ENCODE peak calls at places on chromosomes 3 and 15, in seven cellular contexts. C is effector CD4-positive, alpha-beta T cell; Y is cerebellum; Z is stimulated activated CD8-positive, alpha-beta memory T cell treated with anti-CD3 and anti-CD28 coated beads, Interleukin-4, amount 100 ng/mL, for 1 hour; K is KBM-7; S is small intestine; P is NCI-H510A treated with DMSO at 0.1 percent for 48 hours. B is an unnamed sample.

GRCh38 chr3:157981819-157982218 is 124.4 kb downstream of the SHOX2 start:
- DNase-seq in C (no peak), Y (no peak), Z (no peak), K (no peak), S (no peak), P (peak; percentile 20), B (peak; percentile 18)

GRCh38 chr15:38130739-38131498 is 121.7 kb upstream of the SPRED1 start:
- DNase-seq in C (no peak), Y (no peak), Z (no peak), K (peak; percentile 86), S (peak; percentile 13), P (no peak), B (peak; percentile 99)

GRCh38 chr3:100047455-100048141 is 66.7 kb downstream of the FILIP1L start:
- DNase-seq in C (no peak), Y (no peak), Z (no peak), K (peak; percentile 70), S (peak; percentile 71), P (no peak), B (peak; percentile 98)

GRCh38 chr3:71307884-71308697 is 275.4 kb downstream of the FOXP1 start:
- DNase-seq in C (no peak), Y (no peak), Z (no peak), K (no peak), S (no peak), P (no peak), B (peak; percentile 48)

GRCh38 chr15:96268421-96269204 is 61.9 kb upstream of the NR2F2 start:
- DNase-seq in C (no peak), Y (no peak), Z (no peak), K (no peak), S (no peak), P (no peak), B (peak; percentile 80)

GRCh38 chr3:32998631-32999451 is 47.4 kb downstream of the CCR4 start:
- DNase-seq in C (no peak), Y (no peak), Z (no peak), K (no peak), S (no peak), P (no peak), B (no peak)

GRCh38 chr15:78550815-78551214 is 10.6 kb downstream of the PSMA4 start:
- DNase-seq in C (no peak), Y (no peak), Z (no peak), K (no peak), S (no peak), P (no peak), B (no peak)

GRCh38 chr15:94834494-94834893 is 603.1 kb downstream of the MCTP2 start:
- DNase-seq in C (no peak), Y (no peak), Z (no peak), K (no peak), S (no peak), P (no peak), B (no peak)

GRCh38 chr15:43406192-43406591 is 35.3 kb downstream of the TUBGCP4 start:
- DNase-seq in C (no peak), Y (no peak), Z (no peak), K (no peak), S (no peak), P (no peak), B (no peak)

GRCh38 chr3:93861021-93861420 is 112.7 kb downstream of the PROS1 start:
- DNase-seq in C (no peak), Y (no peak), Z (no peak), K (no peak), S (no peak), P (no peak), B (no peak)

GRCh38 chr3:17810759-17811158 is 68.3 kb upstream of the TBC1D5 start:
- DNase-seq in C (no peak), Y (no peak), Z (no peak), K (peak; percentile 8), S (peak; percentile 34), P (no peak), B (peak; percentile 31)

GRCh38 chr3:54240-54639 is 142.3 kb upstream of the CHL1 start:
- DNase-seq in C (no peak), Y (no peak), Z (no peak), K (no peak), S (no peak), P (no peak), B (no peak)

GRCh38 chr15:81754078-81754477 is 291.7 kb downstream of the MEX3B start:
- DNase-seq in C (no peak), Y (no peak), Z (no peak), K (no peak), S (no peak), P (no peak), B (no peak)

GRCh38 chr3:194827486-194827885 is 141.8 kb downstream of the FAM43A start:
- DNase-seq in C (no peak), Y (no peak), Z (no peak), K (no peak), S (no peak), P (no peak), B (no peak)

GRCh38 chr3:36734742-36735141 is 29.6 kb downstream of the DCLK3 start:
- DNase-seq in C (no peak), Y (no peak), Z (no peak), K (no peak), S (no peak), P (no peak), B (no peak)

GRCh38 chr3:46239301-46239938 is 2.8 kb upstream of the CCR3 start:
- DNase-seq in C (no peak), Y (no peak), Z (no peak), K (no peak), S (no peak), P (no peak), B (no peak)

GRCh38 chr3:126731044-126731443 is 27.0 kb downstream of the CHCHD6 start:
- DNase-seq in C (no peak), Y (no peak), Z (no peak), K (peak; percentile 75), S (no peak), P (no peak), B (no peak)

GRCh38 chr3:147680820-147681488 is 271.8 kb downstream of the ZIC1 start:
- DNase-seq in C (no peak), Y (peak; percentile 49), Z (no peak), K (no peak), S (no peak), P (no peak), B (no peak)

GRCh38 chr3:44240061-44240460 is 1.6 kb upstream of the TOPAZ1 start:
- DNase-seq in C (no peak), Y (no peak), Z (no peak), K (no peak), S (no peak), P (no peak), B (no peak)

GRCh38 chr3:180911876-180912303 is 580 bp upstream of the FXR1 start:
- DNase-seq in C (no peak), Y (no peak), Z (no peak), K (no peak), S (no peak), P (no peak), B (no peak)

GRCh38 chr15:96460106-96460505 is 129.6 kb downstream of the NR2F2 start:
- DNase-seq in C (no peak), Y (no peak), Z (no peak), K (no peak), S (no peak), P (no peak), B (no peak)

GRCh38 chr3:127014536-127015281 is 31.8 kb downstream of the PLXNA1 start:
- DNase-seq in C (no peak), Y (no peak), Z (no peak), K (no peak), S (no peak), P (no peak), B (no peak)

GRCh38 chr3:183579967-183580720 is 24.6 kb upstream of the KLHL6 start:
- DNase-seq in C (no peak), Y (no peak), Z (no peak), K (no peak), S (peak; percentile 61), P (no peak), B (peak; percentile 89)

GRCh38 chr15:81968691-81969090 is 77.1 kb downstream of the MEX3B start:
- DNase-seq in C (no peak), Y (no peak), Z (no peak), K (no peak), S (no peak), P (no peak), B (no peak)

GRCh38 chr3:18061737-18062136 is 319.3 kb upstream of the TBC1D5 start:
- DNase-seq in C (no peak), Y (no peak), Z (no peak), K (peak; percentile 63), S (no peak), P (no peak), B (no peak)

GRCh38 chr3:94064243-94064642 is 1.4 kb downstream of the NSUN3 start:
- DNase-seq in C (no peak), Y (no peak), Z (no peak), K (no peak), S (no peak), P (no peak), B (no peak)

GRCh38 chr3:166340604-166341003 is 503.4 kb upstream of the BCHE start:
- DNase-seq in C (no peak), Y (no peak), Z (no peak), K (no peak), S (no peak), P (no peak), B (no peak)

GRCh38 chr15:77823736-77824135 is 191.0 kb upstream of the LINGO1 start:
- DNase-seq in C (no peak), Y (no peak), Z (no peak), K (no peak), S (no peak), P (no peak), B (no peak)

GRCh38 chr15:51332211-51333147 is 5.9 kb downstream of the CYP19A1 start:
- DNase-seq in C (no peak), Y (no peak), Z (no peak), K (peak; percentile 6), S (no peak), P (no peak), B (peak; percentile 59)

GRCh38 chr3:192260611-192261010 is 466.7 kb downstream of the FGF12 start:
- DNase-seq in C (no peak), Y (no peak), Z (no peak), K (no peak), S (no peak), P (no peak), B (no peak)

GRCh38 chr3:133883657-133884546 is 11.8 kb downstream of the RAB6B start:
- DNase-seq in C (no peak), Y (no peak), Z (no peak), K (no peak), S (peak; percentile 14), P (no peak), B (no peak)

GRCh38 chr3:66703501-66703900 is 202.7 kb upstream of the LRIG1 start:
- DNase-seq in C (no peak), Y (no peak), Z (no peak), K (no peak), S (no peak), P (no peak), B (peak; percentile 55)

B was measured in iris pigment epithelial cell.